ENCODE peak calls at places on chromosomes 3 and 15, in seven cellular contexts. One of them, this sample, is unnamed.

GRCh38 chr15:22989576-22990477 is 9.7 kb upstream of the CYFIP1 start:
- DNase-seq in right cardiac atrium: no peak
- DNase-seq in A172: no peak
- DNase-seq in GM18507: no peak
- DNase-seq in T-helper 2 cell: no peak
- DNase-seq in dorsolateral prefrontal cortex: no peak
- DNase-seq in kidney tubule cell: peak; percentile 40
- DNase-seq in this sample: no peak

GRCh38 chr3:35965908-35966307 is 326.6 kb downstream of the ARPP21 start:
- DNase-seq in right cardiac atrium: no peak
- DNase-seq in A172: peak; percentile 62
- DNase-seq in GM18507: no peak
- DNase-seq in T-helper 2 cell: no peak
- DNase-seq in dorsolateral prefrontal cortex: no peak
- DNase-seq in kidney tubule cell: peak; percentile 57
- DNase-seq in this sample: peak; percentile 12

GRCh38 chr3:71245052-71245488 is 338.5 kb downstream of the FOXP1 start:
- DNase-seq in right cardiac atrium: no peak
- DNase-seq in A172: no peak
- DNase-seq in GM18507: no peak
- DNase-seq in T-helper 2 cell: no peak
- DNase-seq in dorsolateral prefrontal cortex: no peak
- DNase-seq in kidney tubule cell: no peak
- DNase-seq in this sample: no peak

GRCh38 chr3:66554178-66554577 is 53.4 kb upstream of the LRIG1 start:
- DNase-seq in right cardiac atrium: no peak
- DNase-seq in A172: peak; percentile 41
- DNase-seq in GM18507: no peak
- DNase-seq in T-helper 2 cell: no peak
- DNase-seq in dorsolateral prefrontal cortex: no peak
- DNase-seq in kidney tubule cell: no peak
- DNase-seq in this sample: no peak

GRCh38 chr15:29377141-29377540 is 107.5 kb upstream of the NSMCE3 start:
- DNase-seq in right cardiac atrium: no peak
- DNase-seq in A172: no peak
- DNase-seq in GM18507: no peak
- DNase-seq in T-helper 2 cell: no peak
- DNase-seq in dorsolateral prefrontal cortex: no peak
- DNase-seq in kidney tubule cell: no peak
- DNase-seq in this sample: no peak

GRCh38 chr3:141326123-141326522 is 42.2 kb upstream of the ZBTB38 start:
- DNase-seq in right cardiac atrium: no peak
- DNase-seq in A172: no peak
- DNase-seq in GM18507: no peak
- DNase-seq in T-helper 2 cell: no peak
- DNase-seq in dorsolateral prefrontal cortex: no peak
- DNase-seq in kidney tubule cell: peak; percentile 70
- DNase-seq in this sample: no peak

GRCh38 chr3:167241048-167241845 is 138.8 kb downstream of the ZBBX start:
- DNase-seq in right cardiac atrium: no peak
- DNase-seq in A172: peak; percentile 18
- DNase-seq in GM18507: no peak
- DNase-seq in T-helper 2 cell: no peak
- DNase-seq in dorsolateral prefrontal cortex: no peak
- DNase-seq in kidney tubule cell: no peak
- DNase-seq in this sample: no peak

GRCh38 chr15:97729270-97729669 is 231.2 kb upstream of the ARRDC4 start:
- DNase-seq in right cardiac atrium: no peak
- DNase-seq in A172: no peak
- DNase-seq in GM18507: no peak
- DNase-seq in T-helper 2 cell: no peak
- DNase-seq in dorsolateral prefrontal cortex: no peak
- DNase-seq in kidney tubule cell: no peak
- DNase-seq in this sample: no peak

GRCh38 chr15:92903956-92904831 is 4.1 kb downstream of the CHD2 start:
- DNase-seq in right cardiac atrium: peak; percentile 100
- DNase-seq in A172: peak; percentile 95
- DNase-seq in GM18507: peak; percentile 64
- DNase-seq in T-helper 2 cell: peak; percentile 99
- DNase-seq in dorsolateral prefrontal cortex: peak; percentile 99
- DNase-seq in kidney tubule cell: peak; percentile 99
- DNase-seq in this sample: peak; percentile 83

GRCh38 chr3:124587053-124587408 is 143.2 kb upstream of the UMPS start:
- DNase-seq in right cardiac atrium: no peak
- DNase-seq in A172: peak; percentile 23
- DNase-seq in GM18507: no peak
- DNase-seq in T-helper 2 cell: no peak
- DNase-seq in dorsolateral prefrontal cortex: no peak
- DNase-seq in kidney tubule cell: peak; percentile 41
- DNase-seq in this sample: no peak

GRCh38 chr3:194844046-194844445 is 158.4 kb downstream of the FAM43A start:
- DNase-seq in right cardiac atrium: no peak
- DNase-seq in A172: no peak
- DNase-seq in GM18507: no peak
- DNase-seq in T-helper 2 cell: no peak
- DNase-seq in dorsolateral prefrontal cortex: no peak
- DNase-seq in kidney tubule cell: no peak
- DNase-seq in this sample: no peak

GRCh38 chr15:27826902-27827321 is 272.2 kb downstream of the OCA2 start:
- DNase-seq in right cardiac atrium: no peak
- DNase-seq in A172: no peak
- DNase-seq in GM18507: no peak
- DNase-seq in T-helper 2 cell: no peak
- DNase-seq in dorsolateral prefrontal cortex: no peak
- DNase-seq in kidney tubule cell: peak; percentile 1
- DNase-seq in this sample: no peak

GRCh38 chr3:16513141-16514020 is at the start of gene RFTN1:
- DNase-seq in right cardiac atrium: peak; percentile 85
- DNase-seq in A172: no peak
- DNase-seq in GM18507: no peak
- DNase-seq in T-helper 2 cell: peak; percentile 47
- DNase-seq in dorsolateral prefrontal cortex: no peak
- DNase-seq in kidney tubule cell: peak; percentile 78
- DNase-seq in this sample: peak; percentile 41

GRCh38 chr15:72994778-72995177 is 57.5 kb upstream of the NEO1 start:
- DNase-seq in right cardiac atrium: peak; percentile 85
- DNase-seq in A172: no peak
- DNase-seq in GM18507: no peak
- DNase-seq in T-helper 2 cell: no peak
- DNase-seq in dorsolateral prefrontal cortex: no peak
- DNase-seq in kidney tubule cell: no peak
- DNase-seq in this sample: no peak

GRCh38 chr15:70112018-70112395 is 14.3 kb upstream of the TLE3 start:
- DNase-seq in right cardiac atrium: no peak
- DNase-seq in A172: no peak
- DNase-seq in GM18507: no peak
- DNase-seq in T-helper 2 cell: no peak
- DNase-seq in dorsolateral prefrontal cortex: no peak
- DNase-seq in kidney tubule cell: no peak
- DNase-seq in this sample: no peak

GRCh38 chr15:40436116-40436891 is 4.4 kb upstream of the BAHD1 start:
- DNase-seq in right cardiac atrium: no peak
- DNase-seq in A172: no peak
- DNase-seq in GM18507: no peak
- DNase-seq in T-helper 2 cell: no peak
- DNase-seq in dorsolateral prefrontal cortex: no peak
- DNase-seq in kidney tubule cell: no peak
- DNase-seq in this sample: peak; percentile 68

GRCh38 chr3:43876648-43877047 is 185.9 kb downstream of the ABHD5 start:
- DNase-seq in right cardiac atrium: no peak
- DNase-seq in A172: no peak
- DNase-seq in GM18507: no peak
- DNase-seq in T-helper 2 cell: no peak
- DNase-seq in dorsolateral prefrontal cortex: no peak
- DNase-seq in kidney tubule cell: no peak
- DNase-seq in this sample: no peak

GRCh38 chr3:8903191-8903590 is 60.1 kb downstream of the RAD18 start:
- DNase-seq in right cardiac atrium: no peak
- DNase-seq in A172: no peak
- DNase-seq in GM18507: no peak
- DNase-seq in T-helper 2 cell: no peak
- DNase-seq in dorsolateral prefrontal cortex: no peak
- DNase-seq in kidney tubule cell: no peak
- DNase-seq in this sample: no peak

GRCh38 chr3:188362405-188362831 is 208.5 kb downstream of the LPP start:
- DNase-seq in right cardiac atrium: no peak
- DNase-seq in A172: peak; percentile 93
- DNase-seq in GM18507: no peak
- DNase-seq in T-helper 2 cell: peak; percentile 39
- DNase-seq in dorsolateral prefrontal cortex: no peak
- DNase-seq in kidney tubule cell: peak; percentile 76
- DNase-seq in this sample: peak; percentile 28

GRCh38 chr3:51510996-51511395 is 11.2 kb upstream of the DCAF1 start:
- DNase-seq in right cardiac atrium: no peak
- DNase-seq in A172: no peak
- DNase-seq in GM18507: no peak
- DNase-seq in T-helper 2 cell: no peak
- DNase-seq in dorsolateral prefrontal cortex: no peak
- DNase-seq in kidney tubule cell: no peak
- DNase-seq in this sample: no peak

This sample was measured in HuH-7.5.